ENCODE peak calls at places on chromosomes 1 and 21, in ten cellular contexts. N is HL-60, Y is RWPE1, H is GM10248, F is neural crest cell, L is gastrocnemius medialis, Z is osteocyte, T is GM12865, J is AG09309, O is thoracic aorta. R is an unnamed sample.
A peak's percentile ranks its signal among the peaks of the same experiment; 100 is the strongest.

GRCh38 chr1:213783898-213784297 is 203.9 kb upstream of the PROX1 start:
- DNase-seq in N (peak; percentile 47), Y (no peak), H (no peak), F (no peak), L (no peak), Z (no peak), T (no peak), J (no peak), O (no peak), R (no peak)

GRCh38 chr1:15937706-15938168 is 38.2 kb downstream of the ZBTB17 start:
- DNase-seq in N (no peak), Y (no peak), H (peak; percentile 19), F (no peak), L (no peak), Z (no peak), T (no peak), J (no peak), O (no peak), R (no peak)

GRCh38 chr1:155038602-155039307 is 5.1 kb downstream of the DCST1 start:
- DNase-seq in N (no peak), Y (peak; percentile 78), H (no peak), F (no peak), L (no peak), Z (no peak), T (no peak), J (no peak), O (no peak), R (no peak)

GRCh38 chr1:97160796-97161195 is 439.2 kb downstream of the PTBP2 start:
- DNase-seq in N (no peak), Y (no peak), H (no peak), F (no peak), L (no peak), Z (no peak), T (no peak), J (no peak), O (no peak), R (no peak)

GRCh38 chr1:55056632-55056992 is 17.3 kb downstream of the PCSK9 start:
- DNase-seq in N (no peak), Y (no peak), H (no peak), F (no peak), L (no peak), Z (no peak), T (no peak), J (no peak), O (no peak), R (no peak)

GRCh38 chr21:42781150-42781980 is 98.0 kb downstream of the WDR4 start:
- DNase-seq in N (no peak), Y (peak; percentile 25), H (no peak), F (no peak), L (no peak), Z (no peak), T (no peak), J (no peak), O (no peak), R (no peak)

GRCh38 chr1:168520052-168520751 is 23.6 kb downstream of the XCL2 start:
- DNase-seq in N (peak; percentile 56), Y (no peak), H (peak; percentile 42), F (no peak), L (no peak), Z (no peak), T (no peak), J (no peak), O (no peak), R (peak; percentile 43)

GRCh38 chr1:206556047-206556747 is 48.9 kb downstream of the RASSF5 start:
- DNase-seq in N (no peak), Y (no peak), H (no peak), F (no peak), L (no peak), Z (no peak), T (peak; percentile 65), J (no peak), O (no peak), R (no peak)

GRCh38 chr21:44726803-44727202 is 15.4 kb upstream of the TSPEAR start:
- DNase-seq in N (no peak), Y (no peak), H (no peak), F (no peak), L (no peak), Z (no peak), T (no peak), J (no peak), O (no peak), R (no peak)

GRCh38 chr1:231310391-231310934 is 27.2 kb downstream of the EXOC8 start:
- DNase-seq in N (no peak), Y (no peak), H (no peak), F (no peak), L (no peak), Z (peak; percentile 42), T (no peak), J (no peak), O (no peak), R (no peak)

GRCh38 chr1:8629241-8630091 is 188.0 kb downstream of the RERE start:
- DNase-seq in N (peak; percentile 70), Y (no peak), H (peak; percentile 70), F (no peak), L (no peak), Z (no peak), T (peak; percentile 83), J (no peak), O (no peak), R (peak; percentile 73)

GRCh38 chr1:32622205-32622604 is 28.1 kb downstream of the ZBTB8OS start:
- DNase-seq in N (no peak), Y (no peak), H (no peak), F (no peak), L (no peak), Z (no peak), T (no peak), J (no peak), O (no peak), R (no peak)
- TF ChIP-seq CTCF in N (no peak), Y (no peak), H (no peak), F (no peak), L (no peak), Z (no peak), T (no peak), J (no peak), O (no peak), R (no peak)

GRCh38 chr21:39788383-39788782 is 43.4 kb downstream of the IGSF5 start:
- DNase-seq in N (no peak), Y (peak; percentile 80), H (no peak), F (peak; percentile 70), L (peak; percentile 13), Z (no peak), T (no peak), J (peak; percentile 38), O (no peak), R (no peak)
- TF ChIP-seq CTCF in N (peak; percentile 37), Y (peak; percentile 89), H (no peak), F (peak; percentile 94), L (no peak), Z (peak; percentile 70), T (no peak), J (peak; percentile 84), O (peak; percentile 51), R (no peak)

GRCh38 chr1:192994141-192994540 is 65.0 kb downstream of the UCHL5 start:
- DNase-seq in N (no peak), Y (no peak), H (no peak), F (no peak), L (no peak), Z (no peak), T (no peak), J (no peak), O (no peak), R (no peak)

GRCh38 chr1:192993426-192994085 is 65.6 kb downstream of the UCHL5 start:
- DNase-seq in N (no peak), Y (no peak), H (no peak), F (no peak), L (no peak), Z (no peak), T (peak; percentile 27), J (no peak), O (no peak), R (no peak)

GRCh38 chr1:192998536-192998935 is 60.6 kb downstream of the UCHL5 start:
- DNase-seq in N (no peak), Y (no peak), H (no peak), F (no peak), L (no peak), Z (no peak), T (no peak), J (no peak), O (no peak), R (no peak)
- TF ChIP-seq CTCF in N (peak; percentile 7), Y (no peak), H (peak; percentile 32), F (peak; percentile 29), L (no peak), Z (peak; percentile 16), T (peak; percentile 36), J (peak; percentile 14), O (peak; percentile 23), R (peak; percentile 54)

GRCh38 chr1:27726173-27726793 is 522 bp downstream of the FAM76A start:
- DNase-seq in N (peak; percentile 32), Y (peak; percentile 30), H (peak; percentile 80), F (peak; percentile 45), L (peak; percentile 41), Z (peak; percentile 87), T (peak; percentile 70), J (no peak), O (no peak), R (peak; percentile 77)
- TF ChIP-seq CTCF in N (no peak), Y (no peak), H (no peak), F (no peak), L (no peak), Z (no peak), T (no peak), J (no peak), O (no peak), R (no peak)

GRCh38 chr1:50605186-50605875 is 182.1 kb upstream of the DMRTA2 start:
- DNase-seq in N (peak; percentile 43), Y (peak; percentile 22), H (peak; percentile 29), F (no peak), L (no peak), Z (no peak), T (peak; percentile 39), J (peak; percentile 17), O (no peak), R (peak; percentile 18)

GRCh38 chr1:50603274-50604271 is 180.3 kb upstream of the DMRTA2 start:
- DNase-seq in N (no peak), Y (peak; percentile 87), H (no peak), F (no peak), L (no peak), Z (no peak), T (peak; percentile 42), J (peak; percentile 21), O (no peak), R (peak; percentile 21)

GRCh38 chr1:50609508-50609907 is 186.3 kb upstream of the DMRTA2 start:
- DNase-seq in N (no peak), Y (no peak), H (no peak), F (no peak), L (no peak), Z (no peak), T (no peak), J (no peak), O (no peak), R (no peak)

GRCh38 chr1:50599546-50599945 is 176.3 kb upstream of the DMRTA2 start:
- DNase-seq in N (no peak), Y (no peak), H (no peak), F (no peak), L (no peak), Z (no peak), T (no peak), J (no peak), O (no peak), R (no peak)

GRCh38 chr1:50604580-50604979 is 181.3 kb upstream of the DMRTA2 start:
- DNase-seq in N (no peak), Y (no peak), H (no peak), F (no peak), L (no peak), Z (no peak), T (no peak), J (no peak), O (no peak), R (no peak)
- TF ChIP-seq CTCF in N (no peak), Y (no peak), H (no peak), F (no peak), L (no peak), Z (peak; percentile 6), T (no peak), J (no peak), O (no peak), R (peak; percentile 24)

R was measured in GM13977.